ENCODE peak calls at places on chromosome 21, in six cellular contexts. Z, M, W, G, T and H are unnamed samples.

GRCh38 chr21:45469273-45470086 is 64.5 kb downstream of the COL18A1 start:
- DNase-seq in Z (no peak), M (no peak), W (no peak), G (no peak), T (peak; percentile 10), H (peak; percentile 43)

GRCh38 chr21:36097427-36098230 is 27.8 kb downstream of the CBR1 start:
- DNase-seq in Z (no peak), M (no peak), W (no peak), G (no peak), T (no peak), H (no peak)

GRCh38 chr21:35321322-35322200 is 272.5 kb upstream of the RUNX1 start:
- DNase-seq in Z (no peak), M (no peak), W (no peak), G (no peak), T (no peak), H (no peak)

GRCh38 chr21:37817242-37817641 is 99.0 kb downstream of the KCNJ6 start:
- DNase-seq in Z (no peak), M (no peak), W (no peak), G (no peak), T (no peak), H (no peak)

GRCh38 chr21:34965200-34966174 is 83.6 kb downstream of the RUNX1 start:
- DNase-seq in Z (no peak), M (no peak), W (no peak), G (peak; percentile 32), T (no peak), H (no peak)

GRCh38 chr21:41837756-41838297 is 41.3 kb downstream of the PRDM15 start:
- DNase-seq in Z (no peak), M (peak; percentile 58), W (no peak), G (no peak), T (no peak), H (peak; percentile 16)

GRCh38 chr21:41410767-41411448 is 15.1 kb upstream of the MX1 start:
- DNase-seq in Z (no peak), M (no peak), W (no peak), G (no peak), T (no peak), H (no peak)

GRCh38 chr21:35981514-35982070 is 78.7 kb downstream of the SETD4 start:
- DNase-seq in Z (no peak), M (no peak), W (no peak), G (no peak), T (no peak), H (no peak)

GRCh38 chr21:16315223-16315622 is 585.4 kb downstream of the USP25 start:
- DNase-seq in Z (no peak), M (no peak), W (no peak), G (no peak), T (no peak), H (no peak)

GRCh38 chr21:31911138-31911907 is 38.5 kb downstream of the HUNK start:
- DNase-seq in Z (no peak), M (no peak), W (no peak), G (peak; percentile 41), T (no peak), H (no peak)

GRCh38 chr21:24671901-24672300 is 935.4 kb downstream of the MRPL39 start:
- DNase-seq in Z (no peak), M (no peak), W (no peak), G (no peak), T (no peak), H (no peak)

GRCh38 chr21:26097475-26097874 is 73.1 kb downstream of the APP start:
- DNase-seq in Z (no peak), M (no peak), W (no peak), G (no peak), T (no peak), H (no peak)

GRCh38 chr21:42378418-42378817 is 12.1 kb upstream of the TFF1 start:
- DNase-seq in Z (no peak), M (no peak), W (no peak), G (no peak), T (no peak), H (no peak)

GRCh38 chr21:29075706-29076447 is 2.4 kb upstream of the CCT8 start:
- DNase-seq in Z (no peak), M (no peak), W (no peak), G (peak; percentile 23), T (no peak), H (no peak)

GRCh38 chr21:36917487-36918158 is 48.8 kb downstream of the HLCS start:
- DNase-seq in Z (no peak), M (no peak), W (no peak), G (peak; percentile 59), T (no peak), H (no peak)

GRCh38 chr21:40049031-40049958 is 182.1 kb downstream of the PCP4 start:
- DNase-seq in Z (no peak), M (no peak), W (no peak), G (no peak), T (peak; percentile 23), H (no peak)

GRCh38 chr21:44653656-44654575 is 543 bp downstream of the KRTAP12-4 start:
- DNase-seq in Z (no peak), M (no peak), W (no peak), G (no peak), T (no peak), H (no peak)

GRCh38 chr21:42040411-42041180 is 30.4 kb upstream of the ZBTB21 start:
- DNase-seq in Z (no peak), M (no peak), W (no peak), G (peak; percentile 97), T (peak; percentile 42), H (no peak)

GRCh38 chr21:34908424-34909055 is 140.6 kb downstream of the RUNX1 start:
- DNase-seq in Z (no peak), M (no peak), W (peak; percentile 98), G (no peak), T (no peak), H (no peak)

GRCh38 chr21:45874716-45875415 is 106.7 kb upstream of the COL6A1 start:
- DNase-seq in Z (no peak), M (no peak), W (no peak), G (peak; percentile 95), T (peak; percentile 77), H (no peak)